ENCODE peak calls at places on chromosomes 16 and 17, in nine cellular contexts. Y is MM.1S, N is ovary, X is upper lobe of right lung, U is hepatocyte, A is heart left ventricle, T is neural progenitor cell, R is left lung, H is psoas muscle. V is an unnamed sample.

GRCh38 chr16:49856741-49857330 is 924 bp upstream of the ZNF423 start:
- DNase-seq in Y (peak; percentile 69), N (peak; percentile 86), X (peak; percentile 86), U (peak; percentile 93), A (peak; percentile 88), T (peak; percentile 93), R (peak; percentile 75), H (peak; percentile 86), V (no peak)

GRCh38 chr16:54546481-54546880 is 259.9 kb upstream of the IRX3 start:
- DNase-seq in Y (no peak), N (no peak), X (no peak), U (no peak), A (no peak), T (peak; percentile 16), R (no peak), H (no peak), V (no peak)

GRCh38 chr17:58091024-58091567 is 7.9 kb downstream of the DYNLL2 start:
- DNase-seq in Y (no peak), N (no peak), X (no peak), U (no peak), A (no peak), T (no peak), R (no peak), H (no peak), V (no peak)

GRCh38 chr17:71032746-71033273 is 863.5 kb downstream of the KCNJ2 start:
- DNase-seq in Y (no peak), N (no peak), X (no peak), U (no peak), A (no peak), T (peak; percentile 84), R (no peak), H (no peak), V (no peak)

GRCh38 chr17:76714336-76714735 is 3.6 kb upstream of the MXRA7 start:
- DNase-seq in Y (no peak), N (no peak), X (no peak), U (no peak), A (no peak), T (no peak), R (no peak), H (no peak), V (no peak)

GRCh38 chr17:12973496-12974318 is 44.1 kb downstream of the ELAC2 start:
- DNase-seq in Y (no peak), N (no peak), X (peak; percentile 59), U (peak; percentile 17), A (no peak), T (peak; percentile 44), R (no peak), H (no peak), V (no peak)

GRCh38 chr16:54846761-54847160 is 83.9 kb upstream of the IRX5 start:
- DNase-seq in Y (peak; percentile 79), N (no peak), X (no peak), U (peak; percentile 68), A (no peak), T (no peak), R (no peak), H (no peak), V (no peak)

GRCh38 chr17:64354824-64355535 is 35.7 kb downstream of the PECAM1 start:
- DNase-seq in Y (no peak), N (peak; percentile 37), X (peak; percentile 28), U (no peak), A (no peak), T (no peak), R (no peak), H (no peak), V (no peak)

GRCh38 chr16:66511615-66512500 is 38.1 kb downstream of the TK2 start:
- DNase-seq in Y (no peak), N (peak; percentile 67), X (no peak), U (no peak), A (no peak), T (peak; percentile 33), R (no peak), H (no peak), V (no peak)

GRCh38 chr16:89700649-89701424 is 668 bp downstream of the SPATA2L start:
- DNase-seq in Y (peak; percentile 63), N (peak; percentile 58), X (peak; percentile 85), U (peak; percentile 93), A (no peak), T (peak; percentile 87), R (peak; percentile 69), H (no peak), V (peak; percentile 42)

GRCh38 chr17:66884931-66885330 is 50.0 kb downstream of the CACNG5 start:
- DNase-seq in Y (no peak), N (no peak), X (no peak), U (no peak), A (no peak), T (no peak), R (no peak), H (no peak), V (no peak)

GRCh38 chr16:2959206-2959605 is 4.9 kb upstream of the KREMEN2 start:
- DNase-seq in Y (no peak), N (no peak), X (no peak), U (no peak), A (no peak), T (no peak), R (no peak), H (no peak), V (no peak)

GRCh38 chr16:84885024-84885910 is 65.5 kb downstream of the CRISPLD2 start:
- DNase-seq in Y (no peak), N (no peak), X (no peak), U (no peak), A (peak; percentile 64), T (peak; percentile 41), R (no peak), H (no peak), V (no peak)

GRCh38 chr17:72100445-72100844 is 20.4 kb upstream of the SOX9 start:
- DNase-seq in Y (no peak), N (no peak), X (no peak), U (no peak), A (no peak), T (no peak), R (no peak), H (no peak), V (no peak)

DNA sequence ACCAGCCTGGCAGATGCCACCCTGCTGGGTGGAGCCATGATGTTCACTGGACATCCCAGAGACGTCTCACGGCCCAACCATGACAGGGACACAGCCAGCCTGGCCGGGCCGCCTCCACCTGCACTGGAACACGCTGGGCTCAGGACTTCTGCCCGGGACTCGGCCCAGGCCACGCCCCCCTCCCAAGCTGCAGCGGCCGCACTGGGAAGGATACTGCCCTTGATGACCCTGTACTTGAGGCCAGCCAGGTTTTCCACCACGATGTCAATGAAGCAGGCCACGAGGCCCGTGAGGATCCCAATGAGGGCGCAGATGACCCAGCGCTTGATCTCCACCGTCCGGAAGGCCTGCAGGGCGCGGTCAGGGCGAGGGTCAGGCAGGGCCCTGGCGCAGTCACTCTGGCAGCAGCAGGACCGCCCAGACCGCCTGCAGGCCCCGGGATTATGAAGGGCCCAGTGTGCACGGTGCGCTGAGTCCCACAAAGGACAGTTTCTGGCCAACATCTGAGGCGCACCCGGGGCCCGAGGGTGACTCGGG is 14.2 kb downstream of the CLCN7 start:
- DNase-seq in Y (no peak), N (no peak), X (peak; percentile 60), U (no peak), A (no peak), T (no peak), R (no peak), H (peak; percentile 11), V (no peak)
- H3K36me3 ChIP-seq in Y (no peaks in the 10 kb centered on the region), N (no peaks in the 10 kb centered on the region), X (peaks cover 70% of the 10 kb centered on the region), U (no peaks in the 10 kb centered on the region), A (peaks cover 6% of the 10 kb centered on the region), T (no peaks in the 10 kb centered on the region), R (peaks cover 90% of the 10 kb centered on the region), H (peaks cover 5% of the 10 kb centered on the region), V (peaks cover 28% of the 10 kb centered on the region)

DNA sequence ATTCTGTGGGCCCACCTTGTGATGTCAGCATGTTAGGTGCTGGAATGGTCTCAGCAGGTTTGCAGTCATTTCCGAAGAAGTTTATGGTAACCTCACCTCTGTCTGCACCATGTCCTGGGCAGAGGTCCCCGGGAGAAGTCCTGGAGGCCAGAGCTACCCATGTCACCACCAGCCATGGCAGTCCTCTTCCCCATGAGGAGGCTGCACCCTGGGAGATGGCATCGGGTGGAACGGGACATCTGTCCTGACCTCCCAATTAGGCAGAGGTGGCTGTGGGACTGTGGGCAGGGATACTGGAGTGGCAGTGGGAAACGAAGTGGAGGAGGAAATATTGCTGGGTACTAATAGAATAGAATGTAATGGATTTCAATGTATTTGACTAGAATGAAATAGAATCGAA is 511.8 kb upstream of the WSB1 start:
- DNase-seq in Y (no peak), N (no peak), X (peak; percentile 40), U (no peak), A (no peak), T (no peak), R (no peak), H (no peak), V (no peak)
- H3K9me3 ChIP-seq in Y (no peaks in the 10 kb centered on the region), N (no peaks in the 10 kb centered on the region), X (peaks cover 32% of the 10 kb centered on the region), U (peaks cover 17% of the 10 kb centered on the region), A (peaks cover 1% of the 10 kb centered on the region), T (peaks cover 42% of the 10 kb centered on the region), R (peaks cover 81% of the 10 kb centered on the region), H (peaks cover 24% of the 10 kb centered on the region), V (peaks cover 13% of the 10 kb centered on the region)

GRCh38 chr17:81109957-81110356 is 55.4 kb upstream of the PVALEF start:
- DNase-seq in Y (no peak), N (no peak), X (no peak), U (no peak), A (no peak), T (no peak), R (no peak), H (no peak), V (no peak)

GRCh38 chr17:81110488-81111040 is 54.7 kb upstream of the PVALEF start:
- DNase-seq in Y (no peak), N (no peak), X (no peak), U (no peak), A (no peak), T (no peak), R (no peak), H (no peak), V (no peak)

GRCh38 chr17:81106716-81107115 is 58.6 kb upstream of the PVALEF start:
- DNase-seq in Y (no peak), N (no peak), X (no peak), U (no peak), A (no peak), T (no peak), R (no peak), H (no peak), V (no peak)

GRCh38 chr17:81111066-81111465 is 54.2 kb upstream of the PVALEF start:
- DNase-seq in Y (no peak), N (no peak), X (no peak), U (no peak), A (no peak), T (no peak), R (no peak), H (no peak), V (no peak)

DNA sequence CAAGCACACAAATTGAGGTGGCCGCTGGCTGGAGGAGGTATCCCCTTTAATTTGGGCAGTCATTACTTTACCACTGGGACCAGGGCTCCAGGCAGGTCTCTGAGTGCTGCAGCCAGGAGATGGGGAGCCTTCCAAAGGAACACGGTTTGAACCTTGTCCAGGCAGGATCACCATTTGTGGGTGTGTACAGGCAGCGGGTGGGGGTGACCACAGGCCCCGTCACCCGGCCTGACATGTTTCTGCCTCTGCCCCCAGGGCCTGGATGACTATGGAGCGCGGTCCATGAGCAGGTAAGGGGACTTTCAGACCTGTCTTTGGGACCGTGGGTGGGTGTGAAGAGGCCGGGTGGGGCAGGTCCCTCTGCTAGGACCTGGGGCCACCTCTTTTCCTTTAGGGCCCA is 57.1 kb upstream of the PVALEF start:
- DNase-seq in Y (no peak), N (no peak), X (no peak), U (no peak), A (no peak), T (no peak), R (no peak), H (no peak), V (no peak)
- H3K36me3 ChIP-seq in Y (no peaks in the 10 kb centered on the region), N (no peaks in the 10 kb centered on the region), X (peaks cover 58% of the 10 kb centered on the region), U (no peaks in the 10 kb centered on the region), A (peaks cover 4% of the 10 kb centered on the region), T (no peaks in the 10 kb centered on the region), R (peaks cover 95% of the 10 kb centered on the region), H (no peaks in the 10 kb centered on the region), V (no peaks in the 10 kb centered on the region)

GRCh38 chr16:19923396-19923795 is 38.7 kb upstream of the GPRC5B start:
- DNase-seq in Y (no peak), N (no peak), X (no peak), U (peak; percentile 28), A (no peak), T (no peak), R (no peak), H (no peak), V (no peak)
- H3K9me3 ChIP-seq in Y (no peaks in the 10 kb centered on the region), N (no peaks in the 10 kb centered on the region), X (no peaks in the 10 kb centered on the region), U (no peaks in the 10 kb centered on the region), A (no peaks in the 10 kb centered on the region), T (no peaks in the 10 kb centered on the region), R (no peaks in the 10 kb centered on the region), H (no peaks in the 10 kb centered on the region), V (no peaks in the 10 kb centered on the region)

V was measured in effector memory CD4-positive, alpha-beta T cell.